ENCODE peak calls at places on chromosome 6, in six cellular contexts. B is AG04450, R is GM23248, H is upper lobe of right lung, D is GM23338, Z is body of pancreas. P is an unnamed sample.
A peak's percentile ranks its signal among the peaks of the same experiment; 100 is the strongest.

GRCh38 chr6:75711173-75711572 is 37.9 kb upstream of the MYO6 start:
- DNase-seq in D (no peak), H (no peak), R (no peak), Z (no peak), B (no peak), P (no peak)

GRCh38 chr6:147005499-147005898 is 198.7 kb upstream of the STXBP5 start:
- DNase-seq in D (peak; percentile 77), Z (no peak), B (no peak), R (no peak), H (no peak), P (no peak)

GRCh38 chr6:79536615-79536968 is 638 bp downstream of the LCA5 start:
- DNase-seq in R (peak; percentile 74), H (no peak), D (no peak), B (no peak), Z (peak; percentile 25), P (no peak)

GRCh38 chr6:114523508-114523907 is 180.7 kb upstream of the HS3ST5 start:
- DNase-seq in B (no peak), Z (no peak), H (no peak), R (no peak), D (peak; percentile 35), P (no peak)

GRCh38 chr6:5457036-5457435 is 195.7 kb downstream of the FARS2 start:
- DNase-seq in D (no peak), H (no peak), B (no peak), R (peak; percentile 80), Z (no peak), P (no peak)

GRCh38 chr6:17280552-17281090 is 540 bp upstream of the RBM24 start:
- DNase-seq in H (peak; percentile 71), B (no peak), D (peak; percentile 74), R (peak; percentile 61), Z (peak; percentile 3), P (no peak)

GRCh38 chr6:66849843-66850242 is 1142.8 kb upstream of the EYS start:
- DNase-seq in D (no peak), H (no peak), Z (no peak), R (no peak), B (no peak), P (no peak)

GRCh38 chr6:39664173-39664572 is 61.0 kb downstream of the KIF6 start:
- DNase-seq in Z (no peak), H (no peak), B (no peak), D (no peak), R (no peak), P (no peak)

GRCh38 chr6:18081025-18081668 is 41.3 kb downstream of the NHLRC1 start:
- DNase-seq in D (no peak), H (no peak), B (no peak), R (no peak), Z (no peak), P (no peak)

GRCh38 chr6:39843305-39844020 is 51.3 kb downstream of the DAAM2 start:
- DNase-seq in B (no peak), R (peak; percentile 59), H (no peak), D (no peak), Z (no peak), P (no peak)

GRCh38 chr6:41622210-41622990 is 15.9 kb upstream of the MDFI start:
- DNase-seq in H (peak; percentile 3), D (no peak), B (no peak), Z (no peak), R (no peak), P (no peak)

GRCh38 chr6:104736545-104736944 is 123.2 kb downstream of the HACE1 start:
- DNase-seq in D (no peak), Z (no peak), H (no peak), B (no peak), R (no peak), P (no peak)

GRCh38 chr6:168035098-168035660 is 37.7 kb downstream of the KIF25 start:
- DNase-seq in Z (peak; percentile 64), D (peak; percentile 94), B (peak; percentile 27), H (peak; percentile 76), R (peak; percentile 67), P (peak; percentile 79)

GRCh38 chr6:154482858-154483257 is 27.6 kb downstream of the CNKSR3 start:
- DNase-seq in Z (no peak), D (no peak), B (no peak), H (no peak), R (no peak), P (no peak)

GRCh38 chr6:134816780-134817179 is 133.1 kb downstream of the ALDH8A1 start:
- DNase-seq in B (no peak), H (no peak), Z (no peak), D (no peak), R (peak; percentile 30), P (no peak)

GRCh38 chr6:20409427-20409971 is 7.8 kb downstream of the E2F3 start:
- DNase-seq in H (no peak), R (no peak), Z (no peak), B (no peak), D (no peak), P (no peak)

GRCh38 chr6:131995924-131996323 is 44.8 kb upstream of the CCN2 start:
- DNase-seq in H (no peak), Z (no peak), D (no peak), B (peak; percentile 55), R (peak; percentile 93), P (no peak)

GRCh38 chr6:44049163-44049988 is 77.9 kb downstream of the MRPL14 start:
- DNase-seq in Z (no peak), B (no peak), D (no peak), H (no peak), R (peak; percentile 84), P (no peak)

GRCh38 chr6:35967059-35967769 is 46.3 kb upstream of the SRPK1 start:
- DNase-seq in R (no peak), D (no peak), Z (no peak), H (no peak), B (no peak), P (no peak)

GRCh38 chr6:141677598-141678211 is 455.0 kb upstream of the GJE1 start:
- DNase-seq in R (peak; percentile 61), D (peak; percentile 73), Z (no peak), B (no peak), H (no peak), P (no peak)

GRCh38 chr6:127404594-127405178 is 54.5 kb downstream of the KIAA0408 start:
- DNase-seq in R (peak; percentile 35), B (no peak), H (no peak), D (no peak), Z (no peak), P (no peak)

GRCh38 chr6:11497881-11498280 is 39.7 kb upstream of the TMEM170B start:
- DNase-seq in Z (no peak), R (peak; percentile 3), D (no peak), H (no peak), B (no peak), P (no peak)

GRCh38 chr6:139064981-139065665 is 36.6 kb downstream of the ABRACL start:
- DNase-seq in D (no peak), Z (no peak), B (no peak), H (no peak), R (no peak), P (no peak)

GRCh38 chr6:17240803-17241500 is 40.2 kb upstream of the RBM24 start:
- DNase-seq in B (no peak), Z (no peak), H (no peak), R (no peak), D (no peak), P (no peak)

GRCh38 chr6:33785766-33786165 is 3.2 kb downstream of the LEMD2 start:
- DNase-seq in B (no peak), R (peak; percentile 97), D (no peak), Z (no peak), H (no peak), P (no peak)

GRCh38 chr6:13490402-13490801 is 3.0 kb upstream of the GFOD1 start:
- DNase-seq in R (no peak), D (no peak), H (no peak), B (no peak), Z (no peak), P (no peak)

GRCh38 chr6:20013485-20013884 is 176.3 kb downstream of the ID4 start:
- DNase-seq in D (no peak), H (no peak), B (no peak), Z (no peak), R (no peak), P (no peak)

GRCh38 chr6:16511048-16511660 is 250.1 kb downstream of the ATXN1 start:
- DNase-seq in D (peak; percentile 62), R (peak; percentile 73), Z (peak; percentile 34), B (no peak), H (no peak), P (no peak)

GRCh38 chr6:163113358-163113962 is 301.1 kb upstream of the QKI start:
- DNase-seq in D (peak; percentile 24), R (peak; percentile 11), B (no peak), H (no peak), Z (no peak), P (no peak)
- H3K4me3 ChIP-seq in D (no peak overlapping the region), R (no peak overlapping the region), B (no peak overlapping the region), H (no peak overlapping the region), Z (no peak overlapping the region), P (no peak overlapping the region)

DNA sequence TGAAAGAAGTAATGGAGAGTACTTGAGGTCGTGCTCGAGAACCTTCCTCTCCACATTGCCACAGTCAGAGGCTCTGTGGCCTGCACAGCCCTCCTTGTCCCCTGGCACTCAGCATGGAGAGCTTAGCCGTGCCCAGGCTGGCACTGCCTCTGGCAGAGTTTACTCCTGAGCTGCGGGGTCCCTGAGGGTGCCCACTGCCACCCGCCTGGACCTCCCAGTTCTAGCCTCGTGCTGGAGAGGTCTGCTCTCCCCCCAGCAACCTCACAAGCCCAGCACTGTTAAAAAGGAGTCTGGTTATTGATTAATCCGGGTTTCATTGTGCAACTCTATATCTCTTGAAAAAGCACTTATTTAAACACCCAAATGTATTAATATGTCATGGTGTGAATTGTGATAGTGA is 226.8 kb downstream of the TMEM242 start:
- DNase-seq in R (no peak), H (peak; percentile 83), B (no peak), D (no peak), Z (peak; percentile 33), P (peak; percentile 65)
- H3K27ac ChIP-seq in R (no peak overlapping the region), H (peak overlapping the region; percentile 63), B (no peak overlapping the region), D (no peak overlapping the region), Z (peak overlapping the region; percentile 76), P (peak overlapping the region; percentile 40)

GRCh38 chr6:37518116-37518515 is 18.4 kb upstream of the CCDC167 start:
- DNase-seq in Z (no peak), R (no peak), B (no peak), H (no peak), D (no peak), P (no peak)
- H3K27me3 ChIP-seq in Z (no peaks in the 10 kb centered on the region), R (peaks cover 14% of the 10 kb centered on the region), B (peaks cover 40% of the 10 kb centered on the region), H (peaks cover 23% of the 10 kb centered on the region), D (peaks cover 16% of the 10 kb centered on the region), P (peaks cover 70% of the 10 kb centered on the region)

GRCh38 chr6:169820358-169820757 is 68.9 kb downstream of the ERMARD start:
- DNase-seq in Z (no peak), B (no peak), H (no peak), R (no peak), D (peak; percentile 54), P (no peak)
- H3K4me3 ChIP-seq in Z (no peak overlapping the region), B (no peak overlapping the region), H (no peak overlapping the region), R (no peak overlapping the region), D (no peak overlapping the region), P (no peak overlapping the region)

GRCh38 chr6:31901415-31901952 is 402 bp downstream of the ZBTB12 start:
- DNase-seq in B (peak; percentile 6), R (peak; percentile 82), Z (peak; percentile 75), H (peak; percentile 83), D (peak; percentile 63), P (peak; percentile 71)
- H3K27ac ChIP-seq in B (no peak overlapping the region), R (peak overlapping the region; percentile 70), Z (peak overlapping the region; percentile 65), H (peak overlapping the region; percentile 17), D (peak overlapping the region; percentile 50), P (peak overlapping the region; percentile 84)